ENCODE peak calls at places on chromosomes 7 and 10, in six cellular contexts. One of them, this sample, is unnamed.

GRCh38 chr7:148296994-148297644 is 293.4 kb upstream of the C7orf33 start:
- DNase-seq in HepG2: no peak
- DNase-seq in GM12891: no peak
- DNase-seq in H1: no peak
- DNase-seq in K562: peak
- DNase-seq in GM12878: no peak
- DNase-seq in this sample: no peak

GRCh38 chr10:21032587-21033319 is 135.6 kb upstream of the NEBL start:
- DNase-seq in HepG2: no peak
- DNase-seq in GM12891: no peak
- DNase-seq in H1: no peak
- DNase-seq in K562: no peak
- DNase-seq in GM12878: no peak
- DNase-seq in this sample: no peak

GRCh38 chr7:16051561-16052280 is 365.2 kb upstream of the MEOX2 start:
- DNase-seq in HepG2: no peak
- DNase-seq in GM12891: no peak
- DNase-seq in H1: no peak
- DNase-seq in K562: no peak
- DNase-seq in GM12878: no peak
- DNase-seq in this sample: no peak

GRCh38 chr7:143287935-143288826 is at the start of gene CASP2:
- DNase-seq in HepG2: peak
- DNase-seq in GM12891: peak
- DNase-seq in H1: peak
- DNase-seq in K562: peak
- DNase-seq in GM12878: peak
- DNase-seq in this sample: peak

GRCh38 chr10:114042895-114043531 is 653 bp upstream of the ADRB1 start:
- DNase-seq in HepG2: no peak
- DNase-seq in GM12891: no peak
- DNase-seq in H1: no peak
- DNase-seq in K562: no peak
- DNase-seq in GM12878: no peak
- DNase-seq in this sample: peak

GRCh38 chr10:7659560-7659959 is 7.2 kb downstream of the ITIH5 start:
- DNase-seq in HepG2: no peak
- DNase-seq in GM12891: no peak
- DNase-seq in H1: no peak
- DNase-seq in K562: no peak
- DNase-seq in GM12878: no peak
- DNase-seq in this sample: no peak

GRCh38 chr10:99784025-99784730 is 1.7 kb downstream of the ABCC2 start:
- DNase-seq in HepG2: peak
- DNase-seq in GM12891: no peak
- DNase-seq in H1: no peak
- DNase-seq in K562: peak
- DNase-seq in GM12878: no peak
- DNase-seq in this sample: no peak

GRCh38 chr10:132141076-132141475 is 45.7 kb upstream of the DPYSL4 start:
- DNase-seq in HepG2: no peak
- DNase-seq in GM12891: no peak
- DNase-seq in H1: no peak
- DNase-seq in K562: no peak
- DNase-seq in GM12878: no peak
- DNase-seq in this sample: no peak

GRCh38 chr7:116862234-116863167 is at the start of gene CAPZA2:
- DNase-seq in HepG2: peak
- DNase-seq in GM12891: peak
- DNase-seq in H1: peak
- DNase-seq in K562: peak
- DNase-seq in GM12878: peak
- DNase-seq in this sample: peak

GRCh38 chr10:94005050-94005449 is 11.3 kb downstream of the PLCE1 start:
- DNase-seq in HepG2: no peak
- DNase-seq in GM12891: no peak
- DNase-seq in H1: no peak
- DNase-seq in K562: no peak
- DNase-seq in GM12878: no peak
- DNase-seq in this sample: no peak

GRCh38 chr10:109898666-109899577 is 24.4 kb downstream of the XPNPEP1 start:
- DNase-seq in HepG2: no peak
- DNase-seq in GM12891: no peak
- DNase-seq in H1: no peak
- DNase-seq in K562: no peak
- DNase-seq in GM12878: no peak
- DNase-seq in this sample: no peak

GRCh38 chr10:19993714-19994343 is 177.6 kb downstream of the PLXDC2 start:
- DNase-seq in HepG2: no peak
- DNase-seq in GM12891: no peak
- DNase-seq in H1: no peak
- DNase-seq in K562: no peak
- DNase-seq in GM12878: no peak
- DNase-seq in this sample: no peak

GRCh38 chr10:24951201-24952145 is 933 bp downstream of the PRTFDC1 start:
- DNase-seq in HepG2: no peak
- DNase-seq in GM12891: no peak
- DNase-seq in H1: peak
- DNase-seq in K562: no peak
- DNase-seq in GM12878: no peak
- DNase-seq in this sample: no peak

DNA sequence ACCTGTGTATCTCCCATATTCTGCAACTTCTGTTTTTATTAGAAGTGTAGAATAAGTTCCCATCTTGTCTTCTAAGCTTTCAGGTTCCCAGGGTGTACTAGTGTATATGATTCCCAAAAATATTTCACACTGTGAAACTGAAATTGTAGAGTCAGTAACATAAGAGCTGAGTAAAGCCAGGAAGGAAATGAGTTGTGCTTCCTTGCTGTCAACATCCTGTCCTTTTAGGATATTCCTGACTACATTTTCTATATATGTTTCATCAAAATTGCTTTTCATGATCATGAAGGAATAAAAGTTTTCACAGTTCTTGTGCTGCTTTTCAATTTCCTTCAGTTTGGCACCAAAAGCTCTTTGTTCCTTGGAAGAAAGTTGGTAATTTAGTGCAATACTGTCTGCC is 15.2 kb downstream of the SAMD9L start:
- DNase-seq in HepG2: no peak
- DNase-seq in GM12891: no peak
- DNase-seq in H1: no peak
- DNase-seq in K562: no peak
- DNase-seq in GM12878: no peak
- DNase-seq in this sample: no peak
- TF ChIP-seq POLR2A in HepG2: no peak
- TF ChIP-seq POLR2A in GM12891: no peak
- TF ChIP-seq POLR2A in H1: no peak
- TF ChIP-seq POLR2A in K562: no peak
- TF ChIP-seq POLR2A in GM12878: no peak
- TF ChIP-seq POLR2A in this sample: no peak

GRCh38 chr7:87000344-87000743 is 59.1 kb downstream of the ELAPOR2 start:
- DNase-seq in HepG2: no peak
- DNase-seq in GM12891: no peak
- DNase-seq in H1: no peak
- DNase-seq in K562: no peak
- DNase-seq in GM12878: no peak
- DNase-seq in this sample: no peak
- TF ChIP-seq TAF1 in HepG2: no peak
- TF ChIP-seq TAF1 in GM12891: no peak
- TF ChIP-seq TAF1 in H1: no peak
- TF ChIP-seq TAF1 in K562: no peak
- TF ChIP-seq TAF1 in GM12878: no peak
- TF ChIP-seq TAF1 in this sample: no peak

DNA sequence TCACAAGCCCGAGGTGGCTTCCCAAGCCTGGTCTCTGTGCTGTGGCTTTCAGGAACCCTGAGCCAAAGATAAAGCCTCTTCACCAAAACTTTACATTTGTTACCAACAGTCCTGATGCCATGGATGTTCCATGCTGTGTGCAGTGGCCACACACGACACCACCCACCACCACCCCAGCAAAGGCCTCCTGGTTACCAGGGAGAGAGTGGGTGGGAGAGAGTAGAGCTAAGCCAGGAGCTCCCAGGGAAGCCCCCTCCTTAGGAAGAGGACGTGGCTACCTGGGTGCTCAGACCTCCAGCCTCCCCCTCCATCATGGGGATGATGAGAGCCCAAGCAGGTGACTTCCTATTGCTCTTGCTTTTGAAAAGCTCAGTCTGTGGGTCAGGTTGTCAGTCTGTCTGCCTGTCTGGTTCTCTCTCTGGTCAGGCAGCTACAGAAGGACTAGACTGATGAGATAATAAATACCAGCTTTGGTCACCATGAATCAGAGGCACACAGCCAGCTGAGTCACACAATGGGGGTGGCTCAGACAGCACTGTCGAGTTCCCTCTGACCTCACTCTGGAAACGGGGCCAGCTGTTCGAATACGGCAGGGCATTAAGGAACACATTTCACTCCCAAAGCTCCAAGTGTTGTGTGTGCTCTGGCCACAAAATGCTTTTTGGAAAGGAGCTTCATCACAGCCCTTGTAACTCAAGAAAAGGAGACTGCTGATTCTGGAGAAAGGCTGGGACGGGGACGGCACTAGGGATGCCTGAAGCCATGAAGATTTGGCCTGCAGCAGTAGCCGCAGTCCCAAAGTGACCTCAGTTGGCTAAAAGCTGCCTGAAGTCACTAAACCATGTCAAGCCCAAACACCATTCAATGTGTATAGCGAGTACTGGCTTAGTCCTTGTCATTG is 166.0 kb downstream of the FANK1 start:
- DNase-seq in HepG2: no peak
- DNase-seq in GM12891: no peak
- DNase-seq in H1: no peak
- DNase-seq in K562: no peak
- DNase-seq in GM12878: no peak
- DNase-seq in this sample: no peak
- TF ChIP-seq POLR2A in HepG2: no peak
- TF ChIP-seq POLR2A in GM12891: no peak
- TF ChIP-seq POLR2A in H1: no peak
- TF ChIP-seq POLR2A in K562: no peak
- TF ChIP-seq POLR2A in GM12878: no peak
- TF ChIP-seq POLR2A in this sample: no peak

GRCh38 chr7:66880009-66880554 is 40.9 kb upstream of the TMEM248 start:
- DNase-seq in HepG2: no peak
- DNase-seq in GM12891: no peak
- DNase-seq in H1: no peak
- DNase-seq in K562: no peak
- DNase-seq in GM12878: no peak
- DNase-seq in this sample: no peak

GRCh38 chr7:66877577-66878300 is 43.3 kb upstream of the TMEM248 start:
- DNase-seq in HepG2: no peak
- DNase-seq in GM12891: peak
- DNase-seq in H1: no peak
- DNase-seq in K562: no peak
- DNase-seq in GM12878: peak
- DNase-seq in this sample: no peak

GRCh38 chr7:66886152-66886551 is 34.9 kb upstream of the TMEM248 start:
- DNase-seq in HepG2: no peak
- DNase-seq in GM12891: no peak
- DNase-seq in H1: no peak
- DNase-seq in K562: no peak
- DNase-seq in GM12878: peak
- DNase-seq in this sample: no peak

DNA sequence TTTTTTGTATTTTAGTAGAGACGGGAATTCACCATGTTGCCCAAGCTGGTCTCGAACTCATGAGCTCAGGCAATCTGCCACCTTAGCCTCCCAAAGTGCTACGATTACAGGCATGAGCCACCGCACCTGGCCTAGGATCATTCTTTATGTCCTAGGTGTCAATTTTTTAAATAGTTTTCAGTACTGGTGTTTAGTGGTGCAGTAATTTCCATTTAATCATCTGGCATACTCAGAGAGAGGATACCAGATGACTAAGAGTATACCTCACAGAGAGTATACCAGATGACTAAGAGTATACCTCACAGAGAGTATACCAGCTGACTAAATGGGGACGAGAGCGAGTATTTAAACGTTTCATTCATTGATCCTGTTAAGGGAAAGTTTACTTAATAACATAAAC is 37.3 kb upstream of the TMEM248 start:
- DNase-seq in HepG2: no peak
- DNase-seq in GM12891: no peak
- DNase-seq in H1: no peak
- DNase-seq in K562: no peak
- DNase-seq in GM12878: no peak
- DNase-seq in this sample: no peak
- TF ChIP-seq TAF1 in HepG2: no peak
- TF ChIP-seq TAF1 in GM12891: no peak
- TF ChIP-seq TAF1 in H1: no peak
- TF ChIP-seq TAF1 in K562: no peak
- TF ChIP-seq TAF1 in GM12878: no peak
- TF ChIP-seq TAF1 in this sample: no peak

DNA sequence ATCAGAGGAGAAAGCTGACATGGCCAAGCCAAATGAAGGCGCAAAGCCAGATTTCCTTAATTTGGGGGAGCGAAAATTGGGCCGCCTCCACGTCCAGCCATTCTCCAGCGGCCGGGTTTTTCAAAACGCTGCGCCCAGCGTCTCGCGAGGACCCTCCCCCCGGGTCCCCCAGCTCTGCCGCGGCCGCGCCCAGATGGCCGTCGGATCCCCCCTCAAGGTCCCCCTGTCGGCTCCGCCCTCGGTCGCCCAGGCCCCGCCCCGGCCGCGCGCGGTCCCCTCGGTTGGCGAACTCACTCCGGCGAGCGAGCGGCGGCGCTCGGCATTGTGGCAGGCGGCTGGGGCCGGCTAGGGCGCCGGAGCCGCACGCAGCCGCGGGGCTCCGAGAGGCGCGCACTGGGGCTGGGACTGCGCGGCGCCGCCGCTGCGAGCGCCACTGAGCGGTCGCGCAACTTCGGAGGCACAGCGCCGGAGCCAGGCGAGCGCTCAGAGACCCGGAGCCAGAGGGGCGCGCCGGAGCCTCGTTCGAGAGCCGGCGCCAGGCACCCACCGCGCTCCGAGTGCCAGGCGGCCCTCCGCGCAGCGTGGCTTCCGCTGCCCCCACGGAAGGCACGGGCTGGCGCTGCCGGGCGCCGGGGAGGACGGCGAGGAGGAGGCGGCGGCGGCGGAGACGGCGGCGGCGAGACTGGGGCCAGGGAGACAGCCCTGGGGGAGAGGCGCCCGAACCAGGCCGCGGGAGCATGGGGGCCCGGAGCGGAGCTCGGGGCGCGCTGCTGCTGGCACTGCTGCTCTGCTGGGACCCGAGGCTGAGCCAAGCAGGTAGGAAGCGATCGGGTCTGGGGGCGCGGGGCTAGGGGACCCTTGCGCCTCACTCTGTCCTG is at the start of gene UNC5B:
- DNase-seq in HepG2: peak
- DNase-seq in GM12891: peak
- DNase-seq in H1: peak
- DNase-seq in K562: peak
- DNase-seq in GM12878: no peak
- DNase-seq in this sample: no peak
- TF ChIP-seq POLR2A in HepG2: no peak
- TF ChIP-seq POLR2A in GM12891: no peak
- TF ChIP-seq POLR2A in H1: no peak
- TF ChIP-seq POLR2A in K562: no peak
- TF ChIP-seq POLR2A in GM12878: no peak
- TF ChIP-seq POLR2A in this sample: no peak

GRCh38 chr7:133783276-133783675 is 343.9 kb upstream of the LRGUK start:
- DNase-seq in HepG2: no peak
- DNase-seq in GM12891: no peak
- DNase-seq in H1: no peak
- DNase-seq in K562: no peak
- DNase-seq in GM12878: no peak
- DNase-seq in this sample: no peak
- TF ChIP-seq TAF1 in HepG2: no peak
- TF ChIP-seq TAF1 in GM12891: no peak
- TF ChIP-seq TAF1 in H1: no peak
- TF ChIP-seq TAF1 in K562: no peak
- TF ChIP-seq TAF1 in GM12878: no peak
- TF ChIP-seq TAF1 in this sample: no peak

GRCh38 chr7:47571355-47572100 is 10.4 kb downstream of the TNS3 start:
- DNase-seq in HepG2: peak
- DNase-seq in GM12891: no peak
- DNase-seq in H1: no peak
- DNase-seq in K562: no peak
- DNase-seq in GM12878: no peak
- DNase-seq in this sample: no peak
- TF ChIP-seq POLR2A in HepG2: peak
- TF ChIP-seq POLR2A in GM12891: no peak
- TF ChIP-seq POLR2A in H1: no peak
- TF ChIP-seq POLR2A in K562: no peak
- TF ChIP-seq POLR2A in GM12878: no peak
- TF ChIP-seq POLR2A in this sample: no peak

This sample was measured in GM12892.